ENCODE peak calls at places on chromosomes 1 and 21, in nine cellular contexts. One of them, this sample, is unnamed.

GRCh38 chr1:230110971-230111370 is 43.9 kb downstream of the GALNT2 start:
- DNase-seq in NCI-H345: no peak
- DNase-seq in posterior cingulate gyrus: no peak
- DNase-seq in EH: no peak
- DNase-seq in NCI-H2081 treated with DMSO at 0.1 percent for 48 hours: no peak
- DNase-seq in stimulated activated CD8-positive, alpha-beta memory T cell treated with anti-CD3 and anti-CD28 coated beads, Interleukin-15, amount 100 ng/mL, for 24 hours: no peak
- DNase-seq in CD8-positive, alpha-beta memory T cell: no peak
- DNase-seq in AG08396: no peak
- DNase-seq in NCI-H524 treated with DMSO at 0.1 percent for 48 hours: no peak
- DNase-seq in this sample: no peak

GRCh38 chr1:236472850-236473788 is 50.7 kb upstream of the LGALS8 start:
- DNase-seq in NCI-H345: no peak
- DNase-seq in posterior cingulate gyrus: no peak
- DNase-seq in EH: no peak
- DNase-seq in NCI-H2081 treated with DMSO at 0.1 percent for 48 hours: no peak
- DNase-seq in stimulated activated CD8-positive, alpha-beta memory T cell treated with anti-CD3 and anti-CD28 coated beads, Interleukin-15, amount 100 ng/mL, for 24 hours: no peak
- DNase-seq in CD8-positive, alpha-beta memory T cell: no peak
- DNase-seq in AG08396: no peak
- DNase-seq in NCI-H524 treated with DMSO at 0.1 percent for 48 hours: no peak
- DNase-seq in this sample: no peak

GRCh38 chr1:226467443-226467842 is 59.5 kb upstream of the PARP1 start:
- DNase-seq in NCI-H345: no peak
- DNase-seq in posterior cingulate gyrus: no peak
- DNase-seq in EH: no peak
- DNase-seq in NCI-H2081 treated with DMSO at 0.1 percent for 48 hours: no peak
- DNase-seq in stimulated activated CD8-positive, alpha-beta memory T cell treated with anti-CD3 and anti-CD28 coated beads, Interleukin-15, amount 100 ng/mL, for 24 hours: no peak
- DNase-seq in CD8-positive, alpha-beta memory T cell: no peak
- DNase-seq in AG08396: no peak
- DNase-seq in NCI-H524 treated with DMSO at 0.1 percent for 48 hours: no peak
- DNase-seq in this sample: no peak

GRCh38 chr1:67261646-67262045 is 46.0 kb upstream of the IL12RB2 start:
- DNase-seq in NCI-H345: no peak
- DNase-seq in posterior cingulate gyrus: no peak
- DNase-seq in EH: no peak
- DNase-seq in NCI-H2081 treated with DMSO at 0.1 percent for 48 hours: no peak
- DNase-seq in stimulated activated CD8-positive, alpha-beta memory T cell treated with anti-CD3 and anti-CD28 coated beads, Interleukin-15, amount 100 ng/mL, for 24 hours: no peak
- DNase-seq in CD8-positive, alpha-beta memory T cell: no peak
- DNase-seq in AG08396: no peak
- DNase-seq in NCI-H524 treated with DMSO at 0.1 percent for 48 hours: no peak
- DNase-seq in this sample: no peak

GRCh38 chr1:240004086-240004749 is 87.5 kb upstream of the FMN2 start:
- DNase-seq in NCI-H345: no peak
- DNase-seq in posterior cingulate gyrus: no peak
- DNase-seq in EH: peak
- DNase-seq in NCI-H2081 treated with DMSO at 0.1 percent for 48 hours: no peak
- DNase-seq in stimulated activated CD8-positive, alpha-beta memory T cell treated with anti-CD3 and anti-CD28 coated beads, Interleukin-15, amount 100 ng/mL, for 24 hours: no peak
- DNase-seq in CD8-positive, alpha-beta memory T cell: no peak
- DNase-seq in AG08396: peak
- DNase-seq in NCI-H524 treated with DMSO at 0.1 percent for 48 hours: no peak
- DNase-seq in this sample: no peak

GRCh38 chr1:8157765-8158164 is 131.7 kb upstream of the ERRFI1 start:
- DNase-seq in NCI-H345: no peak
- DNase-seq in posterior cingulate gyrus: no peak
- DNase-seq in EH: no peak
- DNase-seq in NCI-H2081 treated with DMSO at 0.1 percent for 48 hours: no peak
- DNase-seq in stimulated activated CD8-positive, alpha-beta memory T cell treated with anti-CD3 and anti-CD28 coated beads, Interleukin-15, amount 100 ng/mL, for 24 hours: no peak
- DNase-seq in CD8-positive, alpha-beta memory T cell: no peak
- DNase-seq in AG08396: no peak
- DNase-seq in NCI-H524 treated with DMSO at 0.1 percent for 48 hours: no peak
- DNase-seq in this sample: no peak

GRCh38 chr1:172107261-172107820 is 266.0 kb downstream of the DNM3 start:
- DNase-seq in NCI-H345: no peak
- DNase-seq in posterior cingulate gyrus: no peak
- DNase-seq in EH: peak
- DNase-seq in NCI-H2081 treated with DMSO at 0.1 percent for 48 hours: no peak
- DNase-seq in stimulated activated CD8-positive, alpha-beta memory T cell treated with anti-CD3 and anti-CD28 coated beads, Interleukin-15, amount 100 ng/mL, for 24 hours: no peak
- DNase-seq in CD8-positive, alpha-beta memory T cell: no peak
- DNase-seq in AG08396: no peak
- DNase-seq in NCI-H524 treated with DMSO at 0.1 percent for 48 hours: no peak
- DNase-seq in this sample: no peak

GRCh38 chr1:155198547-155198906 is 9.2 kb downstream of the THBS3 start:
- DNase-seq in NCI-H345: no peak
- DNase-seq in posterior cingulate gyrus: no peak
- DNase-seq in EH: no peak
- DNase-seq in NCI-H2081 treated with DMSO at 0.1 percent for 48 hours: no peak
- DNase-seq in stimulated activated CD8-positive, alpha-beta memory T cell treated with anti-CD3 and anti-CD28 coated beads, Interleukin-15, amount 100 ng/mL, for 24 hours: no peak
- DNase-seq in CD8-positive, alpha-beta memory T cell: peak
- DNase-seq in AG08396: no peak
- DNase-seq in NCI-H524 treated with DMSO at 0.1 percent for 48 hours: no peak
- DNase-seq in this sample: no peak

GRCh38 chr1:59574085-59574484 is 240.7 kb upstream of the HOOK1 start:
- DNase-seq in NCI-H345: no peak
- DNase-seq in posterior cingulate gyrus: no peak
- DNase-seq in EH: peak
- DNase-seq in NCI-H2081 treated with DMSO at 0.1 percent for 48 hours: no peak
- DNase-seq in stimulated activated CD8-positive, alpha-beta memory T cell treated with anti-CD3 and anti-CD28 coated beads, Interleukin-15, amount 100 ng/mL, for 24 hours: no peak
- DNase-seq in CD8-positive, alpha-beta memory T cell: no peak
- DNase-seq in AG08396: peak
- DNase-seq in NCI-H524 treated with DMSO at 0.1 percent for 48 hours: no peak
- DNase-seq in this sample: peak

GRCh38 chr1:229871078-229871676 is 195.9 kb upstream of the GALNT2 start:
- DNase-seq in NCI-H345: no peak
- DNase-seq in posterior cingulate gyrus: no peak
- DNase-seq in EH: no peak
- DNase-seq in NCI-H2081 treated with DMSO at 0.1 percent for 48 hours: no peak
- DNase-seq in stimulated activated CD8-positive, alpha-beta memory T cell treated with anti-CD3 and anti-CD28 coated beads, Interleukin-15, amount 100 ng/mL, for 24 hours: no peak
- DNase-seq in CD8-positive, alpha-beta memory T cell: no peak
- DNase-seq in AG08396: no peak
- DNase-seq in NCI-H524 treated with DMSO at 0.1 percent for 48 hours: no peak
- DNase-seq in this sample: no peak

GRCh38 chr1:5304702-5305101 is 650.3 kb downstream of the AJAP1 start:
- DNase-seq in NCI-H345: no peak
- DNase-seq in posterior cingulate gyrus: no peak
- DNase-seq in EH: no peak
- DNase-seq in NCI-H2081 treated with DMSO at 0.1 percent for 48 hours: no peak
- DNase-seq in stimulated activated CD8-positive, alpha-beta memory T cell treated with anti-CD3 and anti-CD28 coated beads, Interleukin-15, amount 100 ng/mL, for 24 hours: no peak
- DNase-seq in CD8-positive, alpha-beta memory T cell: no peak
- DNase-seq in AG08396: no peak
- DNase-seq in NCI-H524 treated with DMSO at 0.1 percent for 48 hours: no peak
- DNase-seq in this sample: no peak

GRCh38 chr1:101592861-101593260 is 356.0 kb downstream of the S1PR1 start:
- DNase-seq in NCI-H345: peak
- DNase-seq in posterior cingulate gyrus: no peak
- DNase-seq in EH: no peak
- DNase-seq in NCI-H2081 treated with DMSO at 0.1 percent for 48 hours: peak
- DNase-seq in stimulated activated CD8-positive, alpha-beta memory T cell treated with anti-CD3 and anti-CD28 coated beads, Interleukin-15, amount 100 ng/mL, for 24 hours: no peak
- DNase-seq in CD8-positive, alpha-beta memory T cell: no peak
- DNase-seq in AG08396: no peak
- DNase-seq in NCI-H524 treated with DMSO at 0.1 percent for 48 hours: no peak
- DNase-seq in this sample: no peak

GRCh38 chr1:236072001-236072400 is 7.1 kb upstream of the NID1 start:
- DNase-seq in NCI-H345: no peak
- DNase-seq in posterior cingulate gyrus: no peak
- DNase-seq in EH: no peak
- DNase-seq in NCI-H2081 treated with DMSO at 0.1 percent for 48 hours: no peak
- DNase-seq in stimulated activated CD8-positive, alpha-beta memory T cell treated with anti-CD3 and anti-CD28 coated beads, Interleukin-15, amount 100 ng/mL, for 24 hours: no peak
- DNase-seq in CD8-positive, alpha-beta memory T cell: no peak
- DNase-seq in AG08396: no peak
- DNase-seq in NCI-H524 treated with DMSO at 0.1 percent for 48 hours: no peak
- DNase-seq in this sample: no peak

GRCh38 chr1:93704063-93704462 is 22.4 kb upstream of the BCAR3 start:
- DNase-seq in NCI-H345: no peak
- DNase-seq in posterior cingulate gyrus: no peak
- DNase-seq in EH: no peak
- DNase-seq in NCI-H2081 treated with DMSO at 0.1 percent for 48 hours: no peak
- DNase-seq in stimulated activated CD8-positive, alpha-beta memory T cell treated with anti-CD3 and anti-CD28 coated beads, Interleukin-15, amount 100 ng/mL, for 24 hours: no peak
- DNase-seq in CD8-positive, alpha-beta memory T cell: no peak
- DNase-seq in AG08396: no peak
- DNase-seq in NCI-H524 treated with DMSO at 0.1 percent for 48 hours: no peak
- DNase-seq in this sample: no peak

GRCh38 chr1:155931332-155932038 is 2.7 kb downstream of the KHDC4 start:
- DNase-seq in NCI-H345: no peak
- DNase-seq in posterior cingulate gyrus: no peak
- DNase-seq in EH: peak
- DNase-seq in NCI-H2081 treated with DMSO at 0.1 percent for 48 hours: no peak
- DNase-seq in stimulated activated CD8-positive, alpha-beta memory T cell treated with anti-CD3 and anti-CD28 coated beads, Interleukin-15, amount 100 ng/mL, for 24 hours: no peak
- DNase-seq in CD8-positive, alpha-beta memory T cell: no peak
- DNase-seq in AG08396: no peak
- DNase-seq in NCI-H524 treated with DMSO at 0.1 percent for 48 hours: no peak
- DNase-seq in this sample: no peak

GRCh38 chr21:35342440-35342839 is 293.3 kb upstream of the RUNX1 start:
- DNase-seq in NCI-H345: no peak
- DNase-seq in posterior cingulate gyrus: no peak
- DNase-seq in EH: no peak
- DNase-seq in NCI-H2081 treated with DMSO at 0.1 percent for 48 hours: no peak
- DNase-seq in stimulated activated CD8-positive, alpha-beta memory T cell treated with anti-CD3 and anti-CD28 coated beads, Interleukin-15, amount 100 ng/mL, for 24 hours: no peak
- DNase-seq in CD8-positive, alpha-beta memory T cell: no peak
- DNase-seq in AG08396: no peak
- DNase-seq in NCI-H524 treated with DMSO at 0.1 percent for 48 hours: no peak
- DNase-seq in this sample: no peak

GRCh38 chr1:156961709-156962108 is 41.3 kb downstream of the LRRC71 start:
- DNase-seq in NCI-H345: no peak
- DNase-seq in posterior cingulate gyrus: no peak
- DNase-seq in EH: peak
- DNase-seq in NCI-H2081 treated with DMSO at 0.1 percent for 48 hours: no peak
- DNase-seq in stimulated activated CD8-positive, alpha-beta memory T cell treated with anti-CD3 and anti-CD28 coated beads, Interleukin-15, amount 100 ng/mL, for 24 hours: no peak
- DNase-seq in CD8-positive, alpha-beta memory T cell: no peak
- DNase-seq in AG08396: no peak
- DNase-seq in NCI-H524 treated with DMSO at 0.1 percent for 48 hours: no peak
- DNase-seq in this sample: no peak

GRCh38 chr1:85975770-85976386 is 180.7 kb downstream of the COL24A1 start:
- DNase-seq in NCI-H345: peak
- DNase-seq in posterior cingulate gyrus: no peak
- DNase-seq in EH: no peak
- DNase-seq in NCI-H2081 treated with DMSO at 0.1 percent for 48 hours: peak
- DNase-seq in stimulated activated CD8-positive, alpha-beta memory T cell treated with anti-CD3 and anti-CD28 coated beads, Interleukin-15, amount 100 ng/mL, for 24 hours: no peak
- DNase-seq in CD8-positive, alpha-beta memory T cell: no peak
- DNase-seq in AG08396: no peak
- DNase-seq in NCI-H524 treated with DMSO at 0.1 percent for 48 hours: no peak
- DNase-seq in this sample: no peak

GRCh38 chr1:217134857-217135568 is 411.8 kb upstream of the ESRRG start:
- DNase-seq in NCI-H345: no peak
- DNase-seq in posterior cingulate gyrus: no peak
- DNase-seq in EH: no peak
- DNase-seq in NCI-H2081 treated with DMSO at 0.1 percent for 48 hours: no peak
- DNase-seq in stimulated activated CD8-positive, alpha-beta memory T cell treated with anti-CD3 and anti-CD28 coated beads, Interleukin-15, amount 100 ng/mL, for 24 hours: no peak
- DNase-seq in CD8-positive, alpha-beta memory T cell: no peak
- DNase-seq in AG08396: peak
- DNase-seq in NCI-H524 treated with DMSO at 0.1 percent for 48 hours: peak
- DNase-seq in this sample: peak

GRCh38 chr21:45599146-45599581 is 44.4 kb upstream of the PCBP3 start:
- DNase-seq in NCI-H345: no peak
- DNase-seq in posterior cingulate gyrus: no peak
- DNase-seq in EH: no peak
- DNase-seq in NCI-H2081 treated with DMSO at 0.1 percent for 48 hours: no peak
- DNase-seq in stimulated activated CD8-positive, alpha-beta memory T cell treated with anti-CD3 and anti-CD28 coated beads, Interleukin-15, amount 100 ng/mL, for 24 hours: no peak
- DNase-seq in CD8-positive, alpha-beta memory T cell: no peak
- DNase-seq in AG08396: no peak
- DNase-seq in NCI-H524 treated with DMSO at 0.1 percent for 48 hours: no peak
- DNase-seq in this sample: no peak

This sample was measured in DMS 273 treated with DMSO at 0.1 percent for 48 hours.